ENCODE peak calls at places on chromosomes 13 and 19, in ten cellular contexts. One of them, this sample, is unnamed.

GRCh38 chr13:83150616-83151307 is 731.5 kb downstream of the SLITRK1 start:
- DNase-seq in H1: no peak
- DNase-seq in K562: no peak
- DNase-seq in adrenal gland: no peak
- DNase-seq in uterus: no peak
- DNase-seq in IMR-90: no peak
- DNase-seq in esophagus squamous epithelium: no peak
- DNase-seq in body of pancreas: no peak
- DNase-seq in right lobe of liver: no peak
- DNase-seq in lower leg skin: no peak
- DNase-seq in this sample: no peak

GRCh38 chr19:497861-498590 is 1.7 kb downstream of the MADCAM1 start:
- DNase-seq in K562: no peak
- DNase-seq in adrenal gland: no peak
- DNase-seq in H1: no peak
- DNase-seq in lower leg skin: no peak
- DNase-seq in esophagus squamous epithelium: no peak
- DNase-seq in IMR-90: no peak
- DNase-seq in right lobe of liver: no peak
- DNase-seq in uterus: no peak
- DNase-seq in body of pancreas: no peak
- DNase-seq in this sample: no peak

GRCh38 chr19:51751655-51752054 is at the start of gene FPR1:
- DNase-seq in lower leg skin: peak; percentile 32
- DNase-seq in IMR-90: no peak
- DNase-seq in H1: no peak
- DNase-seq in adrenal gland: no peak
- DNase-seq in uterus: no peak
- DNase-seq in right lobe of liver: no peak
- DNase-seq in body of pancreas: no peak
- DNase-seq in esophagus squamous epithelium: no peak
- DNase-seq in K562: no peak
- DNase-seq in this sample: peak; percentile 43

GRCh38 chr13:112619730-112620639 is 32.0 kb upstream of the TUBGCP3 start:
- DNase-seq in K562: peak; percentile 2
- DNase-seq in H1: no peak
- DNase-seq in body of pancreas: no peak
- DNase-seq in right lobe of liver: no peak
- DNase-seq in uterus: no peak
- DNase-seq in esophagus squamous epithelium: no peak
- DNase-seq in adrenal gland: no peak
- DNase-seq in IMR-90: no peak
- DNase-seq in lower leg skin: peak; percentile 83
- DNase-seq in this sample: no peak

GRCh38 chr13:27658569-27658968 is 36.9 kb downstream of the POLR1D start:
- DNase-seq in IMR-90: peak; percentile 60
- DNase-seq in body of pancreas: no peak
- DNase-seq in lower leg skin: no peak
- DNase-seq in uterus: no peak
- DNase-seq in right lobe of liver: no peak
- DNase-seq in esophagus squamous epithelium: no peak
- DNase-seq in adrenal gland: no peak
- DNase-seq in H1: no peak
- DNase-seq in K562: no peak
- DNase-seq in this sample: no peak

GRCh38 chr19:42017040-42017439 is 23.0 kb upstream of the ATP1A3 start:
- DNase-seq in uterus: no peak
- DNase-seq in esophagus squamous epithelium: no peak
- DNase-seq in right lobe of liver: no peak
- DNase-seq in lower leg skin: no peak
- DNase-seq in IMR-90: no peak
- DNase-seq in H1: no peak
- DNase-seq in body of pancreas: no peak
- DNase-seq in adrenal gland: no peak
- DNase-seq in K562: no peak
- DNase-seq in this sample: no peak

GRCh38 chr13:50914301-50914700 is 4.7 kb downstream of the RNASEH2B start:
- DNase-seq in IMR-90: no peak
- DNase-seq in esophagus squamous epithelium: no peak
- DNase-seq in K562: no peak
- DNase-seq in body of pancreas: no peak
- DNase-seq in right lobe of liver: no peak
- DNase-seq in H1: no peak
- DNase-seq in lower leg skin: no peak
- DNase-seq in adrenal gland: no peak
- DNase-seq in uterus: no peak
- DNase-seq in this sample: no peak

GRCh38 chr19:35860818-35861639 is 4.3 kb downstream of the KIRREL2 start:
- DNase-seq in K562: peak; percentile 76
- DNase-seq in body of pancreas: no peak
- DNase-seq in right lobe of liver: peak; percentile 40
- DNase-seq in IMR-90: no peak
- DNase-seq in esophagus squamous epithelium: no peak
- DNase-seq in uterus: no peak
- DNase-seq in adrenal gland: no peak
- DNase-seq in lower leg skin: peak; percentile 81
- DNase-seq in H1: peak; percentile 79
- DNase-seq in this sample: no peak

GRCh38 chr19:14871619-14872230 is 14.2 kb downstream of the OR7A17 start:
- DNase-seq in H1: no peak
- DNase-seq in uterus: no peak
- DNase-seq in IMR-90: peak; percentile 11
- DNase-seq in body of pancreas: no peak
- DNase-seq in K562: peak; percentile 29
- DNase-seq in lower leg skin: no peak
- DNase-seq in right lobe of liver: no peak
- DNase-seq in adrenal gland: no peak
- DNase-seq in esophagus squamous epithelium: no peak
- DNase-seq in this sample: no peak

GRCh38 chr13:30718661-30719520 is 16.5 kb upstream of the ALOX5AP start:
- DNase-seq in adrenal gland: no peak
- DNase-seq in H1: no peak
- DNase-seq in K562: no peak
- DNase-seq in IMR-90: peak; percentile 95
- DNase-seq in esophagus squamous epithelium: no peak
- DNase-seq in lower leg skin: no peak
- DNase-seq in right lobe of liver: no peak
- DNase-seq in uterus: no peak
- DNase-seq in body of pancreas: no peak
- DNase-seq in this sample: peak; percentile 52

GRCh38 chr19:38266981-38267597 is 2.7 kb downstream of the SPINT2 start:
- DNase-seq in body of pancreas: peak; percentile 39
- DNase-seq in IMR-90: peak; percentile 78
- DNase-seq in uterus: no peak
- DNase-seq in K562: peak; percentile 53
- DNase-seq in adrenal gland: no peak
- DNase-seq in right lobe of liver: no peak
- DNase-seq in lower leg skin: no peak
- DNase-seq in H1: no peak
- DNase-seq in esophagus squamous epithelium: no peak
- DNase-seq in this sample: peak; percentile 63

GRCh38 chr19:45814851-45815481 is at the start of gene RSPH6A:
- DNase-seq in IMR-90: no peak
- DNase-seq in uterus: no peak
- DNase-seq in K562: no peak
- DNase-seq in right lobe of liver: no peak
- DNase-seq in H1: no peak
- DNase-seq in lower leg skin: no peak
- DNase-seq in adrenal gland: no peak
- DNase-seq in body of pancreas: no peak
- DNase-seq in esophagus squamous epithelium: no peak
- DNase-seq in this sample: no peak

GRCh38 chr19:20471441-20471840 is 94.1 kb downstream of the ZNF737 start:
- DNase-seq in esophagus squamous epithelium: no peak
- DNase-seq in right lobe of liver: no peak
- DNase-seq in body of pancreas: no peak
- DNase-seq in IMR-90: no peak
- DNase-seq in adrenal gland: no peak
- DNase-seq in K562: no peak
- DNase-seq in H1: no peak
- DNase-seq in lower leg skin: peak; percentile 23
- DNase-seq in uterus: no peak
- DNase-seq in this sample: no peak

GRCh38 chr19:52648336-52648990 is 10.3 kb upstream of the ZNF83 start:
- DNase-seq in body of pancreas: no peak
- DNase-seq in IMR-90: peak; percentile 68
- DNase-seq in uterus: no peak
- DNase-seq in H1: no peak
- DNase-seq in K562: no peak
- DNase-seq in adrenal gland: no peak
- DNase-seq in lower leg skin: no peak
- DNase-seq in esophagus squamous epithelium: no peak
- DNase-seq in right lobe of liver: no peak
- DNase-seq in this sample: no peak

GRCh38 chr13:27203854-27204253 is 32.2 kb upstream of the USP12 start:
- DNase-seq in K562: no peak
- DNase-seq in body of pancreas: no peak
- DNase-seq in right lobe of liver: no peak
- DNase-seq in H1: no peak
- DNase-seq in adrenal gland: no peak
- DNase-seq in lower leg skin: no peak
- DNase-seq in IMR-90: peak; percentile 31
- DNase-seq in uterus: no peak
- DNase-seq in esophagus squamous epithelium: no peak
- DNase-seq in this sample: no peak

GRCh38 chr13:110528371-110528770 is 33.2 kb downstream of the RAB20 start:
- DNase-seq in body of pancreas: no peak
- DNase-seq in lower leg skin: no peak
- DNase-seq in IMR-90: peak; percentile 64
- DNase-seq in uterus: no peak
- DNase-seq in right lobe of liver: no peak
- DNase-seq in K562: no peak
- DNase-seq in adrenal gland: no peak
- DNase-seq in esophagus squamous epithelium: no peak
- DNase-seq in H1: no peak
- DNase-seq in this sample: no peak

GRCh38 chr19:56477429-56478338 is 539 bp upstream of the ZNF667 start:
- DNase-seq in body of pancreas: peak; percentile 79
- DNase-seq in esophagus squamous epithelium: no peak
- DNase-seq in uterus: peak; percentile 91
- DNase-seq in lower leg skin: peak; percentile 96
- DNase-seq in right lobe of liver: peak; percentile 93
- DNase-seq in adrenal gland: peak; percentile 93
- DNase-seq in IMR-90: peak; percentile 91
- DNase-seq in H1: peak; percentile 39
- DNase-seq in K562: peak; percentile 16
- DNase-seq in this sample: peak; percentile 100

GRCh38 chr19:8361921-8362793 is 1.8 kb upstream of the ANGPTL4 start:
- DNase-seq in lower leg skin: peak; percentile 99
- DNase-seq in uterus: peak; percentile 90
- DNase-seq in esophagus squamous epithelium: no peak
- DNase-seq in H1: no peak
- DNase-seq in IMR-90: peak; percentile 99
- DNase-seq in adrenal gland: peak; percentile 99
- DNase-seq in body of pancreas: peak; percentile 100
- DNase-seq in right lobe of liver: peak; percentile 97
- DNase-seq in K562: no peak
- DNase-seq in this sample: peak; percentile 94
- TF ChIP-seq POLR2A in lower leg skin: no peak
- TF ChIP-seq POLR2A in uterus: no peak
- TF ChIP-seq POLR2A in esophagus squamous epithelium: no peak
- TF ChIP-seq POLR2A in H1: no peak
- TF ChIP-seq POLR2A in IMR-90: peak; percentile 35
- TF ChIP-seq POLR2A in adrenal gland: no peak
- TF ChIP-seq POLR2A in body of pancreas: peak; percentile 48
- TF ChIP-seq POLR2A in right lobe of liver: peak; percentile 46
- TF ChIP-seq POLR2A in K562: no peak
- TF ChIP-seq POLR2A in this sample: no peak

GRCh38 chr19:48615145-48616040 is 517 bp upstream of the FAM83E start:
- DNase-seq in uterus: no peak
- DNase-seq in lower leg skin: no peak
- DNase-seq in esophagus squamous epithelium: no peak
- DNase-seq in H1: no peak
- DNase-seq in adrenal gland: peak; percentile 39
- DNase-seq in right lobe of liver: no peak
- DNase-seq in body of pancreas: no peak
- DNase-seq in K562: peak; percentile 7
- DNase-seq in IMR-90: no peak
- DNase-seq in this sample: no peak

GRCh38 chr19:48613852-48614435 is 932 bp downstream of the FAM83E start:
- DNase-seq in esophagus squamous epithelium: no peak
- DNase-seq in IMR-90: no peak
- DNase-seq in K562: no peak
- DNase-seq in body of pancreas: no peak
- DNase-seq in H1: no peak
- DNase-seq in adrenal gland: no peak
- DNase-seq in uterus: no peak
- DNase-seq in right lobe of liver: no peak
- DNase-seq in lower leg skin: no peak
- DNase-seq in this sample: no peak

GRCh38 chr19:48613024-48613851 is 1.6 kb downstream of the FAM83E start:
- DNase-seq in adrenal gland: peak; percentile 80
- DNase-seq in IMR-90: no peak
- DNase-seq in uterus: no peak
- DNase-seq in H1: no peak
- DNase-seq in lower leg skin: no peak
- DNase-seq in esophagus squamous epithelium: no peak
- DNase-seq in right lobe of liver: no peak
- DNase-seq in body of pancreas: no peak
- DNase-seq in K562: no peak
- DNase-seq in this sample: no peak

GRCh38 chr19:48616041-48616436 is 1.2 kb upstream of the FAM83E start:
- DNase-seq in K562: no peak
- DNase-seq in H1: no peak
- DNase-seq in adrenal gland: peak; percentile 31
- DNase-seq in esophagus squamous epithelium: no peak
- DNase-seq in uterus: no peak
- DNase-seq in lower leg skin: no peak
- DNase-seq in right lobe of liver: no peak
- DNase-seq in body of pancreas: no peak
- DNase-seq in IMR-90: no peak
- DNase-seq in this sample: no peak

GRCh38 chr19:48614436-48615144 is at the start of gene FAM83E:
- DNase-seq in body of pancreas: peak; percentile 75
- DNase-seq in H1: no peak
- DNase-seq in K562: peak; percentile 63
- DNase-seq in esophagus squamous epithelium: no peak
- DNase-seq in uterus: no peak
- DNase-seq in IMR-90: no peak
- DNase-seq in lower leg skin: no peak
- DNase-seq in right lobe of liver: no peak
- DNase-seq in adrenal gland: no peak
- DNase-seq in this sample: no peak
- TF ChIP-seq POLR2A in body of pancreas: peak; percentile 25
- TF ChIP-seq POLR2A in H1: peak; percentile 84
- TF ChIP-seq POLR2A in K562: peak; percentile 86
- TF ChIP-seq POLR2A in esophagus squamous epithelium: no peak
- TF ChIP-seq POLR2A in uterus: no peak
- TF ChIP-seq POLR2A in IMR-90: no peak
- TF ChIP-seq POLR2A in lower leg skin: no peak
- TF ChIP-seq POLR2A in right lobe of liver: no peak
- TF ChIP-seq POLR2A in adrenal gland: no peak
- TF ChIP-seq POLR2A in this sample: no peak

GRCh38 chr19:48695743-48696352 is at the start of gene FUT2:
- DNase-seq in IMR-90: no peak
- DNase-seq in adrenal gland: no peak
- DNase-seq in body of pancreas: peak; percentile 89
- DNase-seq in K562: peak; percentile 50
- DNase-seq in lower leg skin: no peak
- DNase-seq in uterus: no peak
- DNase-seq in right lobe of liver: no peak
- DNase-seq in esophagus squamous epithelium: no peak
- DNase-seq in H1: no peak
- DNase-seq in this sample: no peak
- TF ChIP-seq POLR2A in IMR-90: no peak
- TF ChIP-seq POLR2A in adrenal gland: no peak
- TF ChIP-seq POLR2A in body of pancreas: peak; percentile 76
- TF ChIP-seq POLR2A in K562: no peak
- TF ChIP-seq POLR2A in lower leg skin: no peak
- TF ChIP-seq POLR2A in uterus: no peak
- TF ChIP-seq POLR2A in right lobe of liver: no peak
- TF ChIP-seq POLR2A in esophagus squamous epithelium: no peak
- TF ChIP-seq POLR2A in H1: no peak
- TF ChIP-seq POLR2A in this sample: no peak

GRCh38 chr19:50383852-50384684 is at the start of gene POLD1:
- DNase-seq in lower leg skin: peak; percentile 99
- DNase-seq in adrenal gland: peak; percentile 98
- DNase-seq in K562: peak; percentile 96
- DNase-seq in right lobe of liver: peak; percentile 99
- DNase-seq in esophagus squamous epithelium: peak; percentile 86
- DNase-seq in body of pancreas: peak; percentile 100
- DNase-seq in IMR-90: peak; percentile 96
- DNase-seq in uterus: peak; percentile 97
- DNase-seq in H1: peak; percentile 98
- DNase-seq in this sample: peak; percentile 96
- TF ChIP-seq POLR2A in lower leg skin: no peak
- TF ChIP-seq POLR2A in adrenal gland: peak; percentile 45
- TF ChIP-seq POLR2A in K562: peak; percentile 90
- TF ChIP-seq POLR2A in right lobe of liver: peak; percentile 16
- TF ChIP-seq POLR2A in esophagus squamous epithelium: no peak
- TF ChIP-seq POLR2A in body of pancreas: peak; percentile 57
- TF ChIP-seq POLR2A in IMR-90: peak; percentile 78
- TF ChIP-seq POLR2A in uterus: peak; percentile 42
- TF ChIP-seq POLR2A in H1: peak; percentile 60
- TF ChIP-seq POLR2A in this sample: peak; percentile 71

This sample was measured in H54.